ENCODE peak calls at places on chromosomes 4 and X, in six cellular contexts. U is endodermal cell; M is HCT116; A is CD8-positive, alpha-beta T cell; Y is left lung; S is lung. P is an unnamed sample.
A peak's percentile ranks its signal among the peaks of the same experiment; 100 is the strongest.

GRCh38 chr4:148649669-148650331 is 207.6 kb upstream of the NR3C2 start:
- DNase-seq in Y (no peak), M (no peak), A (no peak), S (no peak), U (no peak), P (no peak)

GRCh38 chrX:108359811-108360602 is 78.2 kb downstream of the COL4A6 start:
- DNase-seq in M (no peak), Y (no peak), U (no peak), A (no peak), S (no peak), P (no peak)

GRCh38 chr4:78496021-78496643 is 55.4 kb upstream of the ANXA3 start:
- DNase-seq in U (no peak), S (no peak), M (no peak), A (no peak), Y (no peak), P (no peak)

GRCh38 chr4:85372986-85373385 is 102.0 kb upstream of the ARHGAP24 start:
- DNase-seq in S (no peak), A (no peak), U (no peak), Y (no peak), M (no peak), P (no peak)

GRCh38 chr4:86401826-86402225 is 42.0 kb upstream of the MAPK10 start:
- DNase-seq in Y (no peak), A (no peak), S (no peak), M (no peak), U (no peak), P (no peak)

GRCh38 chrX:42399632-42400024 is 378.3 kb downstream of the PPP1R2C start:
- DNase-seq in S (no peak), U (no peak), Y (no peak), A (no peak), M (no peak), P (no peak)

GRCh38 chr4:103054030-103054429 is 22.5 kb downstream of the SLC9B2 start:
- DNase-seq in S (no peak), M (no peak), Y (no peak), U (no peak), A (no peak), P (no peak)

GRCh38 chrX:69932323-69932722 is 117.4 kb downstream of the AWAT2 start:
- DNase-seq in Y (no peak), S (no peak), U (no peak), M (no peak), A (no peak), P (no peak)

GRCh38 chrX:10050481-10050880 is 83.3 kb downstream of the CLDN34 start:
- DNase-seq in S (peak; percentile 67), Y (no peak), M (no peak), A (no peak), U (peak; percentile 76), P (no peak)

GRCh38 chr4:139901516-139902327 is 236.1 kb downstream of the MGST2 start:
- DNase-seq in A (no peak), Y (no peak), S (no peak), M (no peak), U (no peak), P (no peak)

GRCh38 chr4:53582194-53582593 is 9.1 kb downstream of the LNX1 start:
- DNase-seq in M (no peak), S (no peak), Y (no peak), U (no peak), A (no peak), P (no peak)

GRCh38 chr4:145130130-145130529 is 32.0 kb downstream of the ABCE1 start:
- DNase-seq in Y (no peak), U (no peak), M (no peak), S (no peak), A (no peak), P (no peak)

GRCh38 chr4:145130788-145131398 is 32.8 kb downstream of the ABCE1 start:
- DNase-seq in Y (no peak), U (no peak), A (no peak), M (no peak), S (peak; percentile 57), P (no peak)

DNA sequence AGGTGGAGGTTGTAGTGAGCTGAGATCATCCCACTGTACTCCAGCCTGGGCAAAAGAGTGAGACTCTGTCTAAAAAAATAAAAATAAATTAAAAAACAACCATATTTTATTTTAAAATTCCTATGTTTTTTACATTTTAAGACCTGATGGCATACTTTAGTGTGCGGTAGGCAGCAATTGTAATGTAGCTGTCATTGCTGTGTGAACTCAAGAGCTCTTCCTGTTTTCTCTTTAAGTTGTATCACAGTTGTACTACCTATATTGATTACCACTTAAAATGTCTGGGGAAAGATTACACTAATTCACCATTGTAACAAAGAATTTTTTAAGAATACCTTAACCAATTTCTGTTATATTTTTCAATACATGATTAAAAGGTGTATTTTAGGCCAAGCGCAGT is 27.3 kb downstream of the ABCE1 start:
- DNase-seq in A (no peak), Y (no peak), U (no peak), M (no peak), S (no peak), P (no peak)
- H3K36me3 ChIP-seq in A (peaks cover 28% of the 10 kb centered on the region), Y (peaks cover 88% of the 10 kb centered on the region), U (peaks cover 87% of the 10 kb centered on the region), M (peaks cover 66% of the 10 kb centered on the region), S (peaks cover 17% of the 10 kb centered on the region), P (peaks cover 2% of the 10 kb centered on the region)

DNA sequence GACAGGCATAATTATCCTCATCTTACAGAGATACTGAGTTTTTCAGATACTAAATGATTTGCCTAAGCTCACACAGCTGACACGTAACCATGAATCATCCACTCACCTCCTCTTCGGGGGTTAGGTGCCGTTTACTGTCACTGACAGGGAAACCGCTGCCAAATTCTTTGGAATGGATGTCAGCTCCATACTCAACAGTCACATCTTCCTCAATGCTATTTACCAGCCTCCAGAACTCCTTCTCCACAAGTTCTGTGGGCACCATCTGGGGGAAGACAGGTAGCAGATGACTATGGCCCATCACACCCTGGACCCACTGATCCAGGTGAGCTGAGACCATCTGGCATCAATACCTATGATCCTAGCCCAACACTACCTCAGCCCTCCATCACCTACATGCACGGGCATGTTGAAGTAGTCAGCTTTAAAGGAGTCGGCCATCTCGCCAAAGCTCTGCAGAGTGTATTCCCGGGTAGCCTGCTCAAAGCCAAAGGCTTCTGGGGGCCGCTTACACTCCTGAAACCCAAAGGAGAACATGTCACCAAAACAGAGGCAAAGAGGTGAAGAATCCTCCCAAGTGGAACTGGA is 13.5 kb downstream of the KDM5C start:
- DNase-seq in S (no peak), U (no peak), M (no peak), Y (no peak), A (no peak), P (no peak)
- H3K36me3 ChIP-seq in S (peaks cover 62% of the 10 kb centered on the region), U (peaks cover 55% of the 10 kb centered on the region), M (peaks cover 26% of the 10 kb centered on the region), Y (peaks cover 92% of the 10 kb centered on the region), A (peaks cover 47% of the 10 kb centered on the region), P (peaks cover 15% of the 10 kb centered on the region)

DNA sequence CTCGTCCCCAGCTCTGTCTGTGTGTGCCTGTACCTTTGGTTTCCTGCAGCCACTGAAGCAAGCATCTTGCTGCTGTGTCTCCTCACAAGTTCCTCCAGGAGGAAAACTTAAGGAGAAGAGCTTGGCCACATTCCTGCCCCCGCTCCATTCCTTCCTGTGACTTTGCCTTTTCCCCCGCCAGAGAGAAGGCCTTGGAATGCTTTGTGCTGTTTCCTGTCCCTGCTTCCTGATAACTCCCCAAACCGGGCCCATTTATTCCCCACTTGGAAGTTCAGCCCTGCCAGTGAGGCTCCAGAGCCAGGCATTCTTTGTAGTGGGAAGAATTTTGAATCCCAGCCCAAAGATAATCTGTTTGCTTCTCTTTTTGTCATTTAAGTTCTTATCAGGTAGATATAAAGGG is 33.1 kb downstream of the SMIM10L2A start:
- DNase-seq in Y (no peak), S (no peak), A (no peak), M (no peak), U (no peak), P (no peak)
- H3K36me3 ChIP-seq in Y (no peaks in the 10 kb centered on the region), S (no peaks in the 10 kb centered on the region), A (no peaks in the 10 kb centered on the region), M (no peaks in the 10 kb centered on the region), U (no peaks in the 10 kb centered on the region), P (no peaks in the 10 kb centered on the region)

GRCh38 chr4:890036-890695 is 42.0 kb downstream of the GAK start:
- DNase-seq in M (no peak), A (no peak), S (no peak), U (no peak), Y (no peak), P (no peak)
- H3K36me3 ChIP-seq in M (peaks cover 7% of the 10 kb centered on the region), A (peaks cover 39% of the 10 kb centered on the region), S (peaks cover 78% of the 10 kb centered on the region), U (peaks cover 23% of the 10 kb centered on the region), Y (peaks cover 100% of the 10 kb centered on the region), P (no peaks in the 10 kb centered on the region)

GRCh38 chrX:121064579-121064978 is 17.2 kb downstream of the GLUD2 start:
- DNase-seq in M (no peak), U (no peak), S (no peak), A (no peak), Y (no peak), P (no peak)

GRCh38 chrX:121062289-121062688 is 14.9 kb downstream of the GLUD2 start:
- DNase-seq in A (no peak), S (no peak), Y (no peak), U (no peak), M (no peak), P (no peak)
- H3K36me3 ChIP-seq in A (no peaks in the 10 kb centered on the region), S (no peaks in the 10 kb centered on the region), Y (no peaks in the 10 kb centered on the region), U (no peaks in the 10 kb centered on the region), M (no peaks in the 10 kb centered on the region), P (no peaks in the 10 kb centered on the region)

DNA sequence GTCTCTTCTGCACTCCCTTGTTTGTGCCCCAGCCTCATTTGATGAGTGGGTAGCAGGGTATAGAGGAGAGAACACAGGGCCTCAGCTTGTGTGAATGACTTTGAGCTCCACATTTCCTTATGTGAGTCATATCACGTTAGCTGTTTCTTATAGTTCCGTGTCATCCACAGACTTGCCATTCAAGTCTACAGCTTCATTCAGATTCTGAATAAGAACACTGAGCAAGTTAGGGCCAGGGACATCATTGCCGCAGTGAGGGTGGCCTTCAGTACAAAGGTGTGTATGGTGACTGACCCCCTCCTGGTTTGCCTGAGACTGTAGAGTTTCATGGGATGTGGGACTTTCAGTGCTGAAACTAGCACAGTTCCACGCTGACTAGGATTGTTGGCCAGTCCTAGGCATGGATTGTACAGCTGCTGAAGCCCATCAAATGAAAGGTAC is 23.6 kb downstream of the KLF3 start:
- DNase-seq in S (no peak), Y (no peak), A (no peak), M (no peak), U (no peak), P (no peak)
- H3K36me3 ChIP-seq in S (peaks cover 29% of the 10 kb centered on the region), Y (peaks cover 84% of the 10 kb centered on the region), A (peaks cover 39% of the 10 kb centered on the region), M (peaks cover 37% of the 10 kb centered on the region), U (peaks cover 61% of the 10 kb centered on the region), P (peaks cover 56% of the 10 kb centered on the region)

DNA sequence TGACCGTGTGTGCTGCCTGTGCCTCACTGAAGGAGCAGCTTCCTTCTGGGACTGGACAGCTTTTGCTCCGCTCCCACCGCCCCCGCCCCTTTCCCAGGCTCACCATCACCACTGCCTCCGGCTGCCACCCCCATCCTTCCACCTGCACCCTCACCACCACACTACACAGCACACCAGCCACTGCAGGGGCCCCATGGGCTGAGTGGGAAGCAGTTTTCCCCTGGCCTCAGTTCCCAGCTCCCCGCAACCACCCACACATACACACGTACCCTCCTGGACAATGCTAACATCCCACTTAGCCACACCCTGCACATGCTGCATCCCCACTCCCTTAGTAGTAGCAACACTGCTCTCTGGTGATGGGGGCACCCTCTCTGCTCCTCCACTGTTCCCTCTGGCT is 29.6 kb upstream of the COX18 start:
- DNase-seq in A (no peak), Y (no peak), M (no peak), U (no peak), S (no peak), P (no peak)
- H3K36me3 ChIP-seq in A (peaks cover 10% of the 10 kb centered on the region), Y (peaks cover 89% of the 10 kb centered on the region), M (peaks cover 38% of the 10 kb centered on the region), U (peaks cover 79% of the 10 kb centered on the region), S (peaks cover 25% of the 10 kb centered on the region), P (peaks cover 9% of the 10 kb centered on the region)

P was measured in naive thymus-derived CD4-positive, alpha-beta T cell.